ENCODE peak calls at places on chromosome 6, in eight cellular contexts. G is uterus, U is HCT116, B is IMR-90, Z is body of pancreas, E is heart right ventricle, F is fibroblast of lung, H is transverse colon. K is an unnamed sample. For H3K27me3, the result is how much of the 10 kb centered on the place peaks cover.

GRCh38 chr6:106694343-106694742 is 65.0 kb downstream of the QRSL1 start:
- DNase-seq in E (no peak), H (no peak), G (no peak), U (no peak), B (no peak), Z (no peak), F (no peak), K (no peak)

GRCh38 chr6:148177589-148178233 is 164.9 kb upstream of the SASH1 start:
- DNase-seq in G (peak), H (peak), B (peak), U (peak), E (peak), F (peak), Z (peak), K (peak)

GRCh38 chr6:155130161-155130853 is 133.5 kb upstream of the CLDN20 start:
- DNase-seq in F (peak), E (no peak), B (no peak), H (no peak), Z (no peak), U (no peak), G (no peak), K (no peak)

GRCh38 chr6:139641412-139641811 is 267.0 kb upstream of the CITED2 start:
- DNase-seq in B (no peak), F (no peak), Z (no peak), H (no peak), G (no peak), U (no peak), E (no peak), K (no peak)

GRCh38 chr6:106112446-106112845 is 26.3 kb downstream of the PRDM1 start:
- DNase-seq in G (no peak), E (no peak), F (peak), H (no peak), Z (no peak), B (peak), U (no peak), K (no peak)

GRCh38 chr6:47135772-47136171 is 93.6 kb upstream of the ADGRF1 start:
- DNase-seq in B (peak), G (no peak), F (peak), E (no peak), Z (peak), H (no peak), U (peak), K (peak)

GRCh38 chr6:92723390-92723931 is 695.9 kb downstream of the EPHA7 start:
- DNase-seq in F (no peak), G (no peak), U (no peak), Z (no peak), H (no peak), B (no peak), E (no peak), K (no peak)

GRCh38 chr6:36916159-36916558 is 30.4 kb downstream of the C6orf89 start:
- DNase-seq in U (no peak), G (no peak), B (peak), E (no peak), Z (no peak), H (no peak), F (peak), K (no peak)

GRCh38 chr6:157667211-157668033 is 155.6 kb upstream of the SNX9 start:
- DNase-seq in G (peak), H (peak), F (peak), U (peak), Z (peak), E (no peak), B (peak), K (peak)

GRCh38 chr6:158605266-158605878 is 39.2 kb downstream of the DYNLT1 start:
- DNase-seq in H (peak), B (peak), E (no peak), U (peak), F (peak), Z (peak), G (peak), K (peak)

GRCh38 chr6:26355366-26355765 is 9.6 kb upstream of the BTN3A2 start:
- DNase-seq in Z (no peak), G (no peak), H (no peak), F (no peak), B (no peak), U (no peak), E (no peak), K (no peak)

GRCh38 chr6:34174846-34175399 is 29.0 kb upstream of the GRM4 start:
- DNase-seq in B (no peak), U (no peak), E (no peak), Z (no peak), F (no peak), H (no peak), G (no peak), K (no peak)

GRCh38 chr6:162090734-162091133 is 636.8 kb downstream of the PRKN start:
- DNase-seq in F (peak), H (no peak), Z (no peak), G (no peak), U (no peak), E (no peak), B (no peak), K (peak)

GRCh38 chr6:55069132-55069781 is 105.1 kb upstream of the HCRTR2 start:
- DNase-seq in F (peak), U (peak), B (peak), E (no peak), H (peak), Z (peak), G (no peak), K (peak)

GRCh38 chr6:99613398-99613704 is 6.7 kb downstream of the PRDM13 start:
- DNase-seq in U (no peak), H (peak), F (peak), Z (no peak), G (no peak), B (peak), E (peak), K (no peak)

GRCh38 chr6:132304891-132305305 is 96.4 kb downstream of the MOXD1 start:
- DNase-seq in H (no peak), F (no peak), U (no peak), G (no peak), E (no peak), B (no peak), Z (peak), K (no peak)

GRCh38 chr6:97019315-97019714 is 94.8 kb downstream of the KLHL32 start:
- DNase-seq in G (no peak), E (no peak), B (no peak), H (no peak), U (no peak), Z (no peak), F (no peak), K (no peak)

GRCh38 chr6:77231438-77232305 is 231.6 kb downstream of the HTR1B start:
- DNase-seq in B (peak), U (no peak), E (no peak), H (no peak), G (no peak), F (no peak), Z (no peak), K (peak)

GRCh38 chr6:3336066-3336786 is 77.5 kb downstream of the PSMG4 start:
- DNase-seq in B (no peak), U (no peak), E (no peak), F (no peak), Z (no peak), G (no peak), H (no peak), K (no peak)

GRCh38 chr6:50925548-50925947 is 106.9 kb downstream of the TFAP2B start:
- DNase-seq in H (no peak), F (no peak), U (no peak), E (no peak), Z (no peak), G (no peak), B (no peak), K (no peak)

DNA sequence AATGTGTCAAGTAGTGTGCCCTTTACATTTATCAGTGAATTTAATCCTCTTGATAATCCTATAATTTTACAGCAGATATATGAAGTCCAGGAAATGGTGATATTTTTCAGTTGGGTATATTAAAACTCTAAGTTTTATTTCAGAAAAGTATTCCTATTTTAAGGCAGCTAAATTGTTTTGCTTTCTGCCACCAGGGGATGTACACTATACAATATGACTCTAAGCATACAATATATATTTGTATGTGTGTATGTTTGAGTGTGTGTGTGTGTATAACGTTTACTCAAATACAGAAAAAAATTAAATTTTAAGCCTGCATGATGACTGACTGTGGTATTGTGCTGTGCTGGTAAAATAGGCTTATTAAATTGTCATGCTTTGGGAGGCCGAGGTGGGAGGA is 102.0 kb upstream of the RUNX2 start:
- DNase-seq in H (no peak), U (no peak), Z (no peak), G (no peak), E (no peak), B (no peak), F (no peak), K (no peak)
- TF ChIP-seq CTCF in H (no peak), U (peak), Z (no peak), G (no peak), E (no peak), B (peak), F (peak), K (peak)

GRCh38 chr6:138607478-138608433 is 108.5 kb upstream of the NHSL1 start:
- DNase-seq in H (no peak), Z (no peak), G (no peak), E (no peak), F (no peak), U (no peak), B (no peak), K (no peak)
- H3K4me3 ChIP-seq in H (no peak), Z (no peak), G (no peak), E (no peak), F (no peak), U (no peak), B (no peak), K (no peak)

GRCh38 chr6:28734443-28734959 is 189.3 kb downstream of the TRIM27 start:
- DNase-seq in U (no peak), B (no peak), F (no peak), H (no peak), G (no peak), E (no peak), Z (no peak), K (no peak)
- H3K27me3 ChIP-seq in U (under half), B (under half), F (under half), H (half or more), G (under half), E (half or more), Z (under half), K (under half)

GRCh38 chr6:113083947-113084346 is 736.8 kb downstream of the RFPL4B start:
- DNase-seq in H (no peak), B (no peak), F (no peak), U (no peak), Z (no peak), G (no peak), E (no peak), K (no peak)

GRCh38 chr6:113094781-113095180 is 747.7 kb downstream of the RFPL4B start:
- DNase-seq in G (no peak), B (peak), U (no peak), H (no peak), E (no peak), Z (no peak), F (peak), K (peak)

GRCh38 chr6:113092795-113093194 is 745.7 kb downstream of the RFPL4B start:
- DNase-seq in F (no peak), H (no peak), Z (no peak), G (no peak), U (no peak), E (no peak), B (no peak), K (no peak)

GRCh38 chr6:113089056-113089455 is 741.9 kb downstream of the RFPL4B start:
- DNase-seq in F (no peak), U (no peak), Z (no peak), H (no peak), E (no peak), G (no peak), B (no peak), K (no peak)
- TF ChIP-seq CTCF in F (no peak), U (peak), Z (no peak), H (no peak), E (no peak), G (no peak), B (no peak), K (no peak)

GRCh38 chr6:10390495-10391298 is 24.2 kb downstream of the TFAP2A start:
- DNase-seq in H (no peak), B (no peak), G (no peak), F (no peak), Z (no peak), E (no peak), U (no peak), K (no peak)
- H3K4me3 ChIP-seq in H (no peak), B (no peak), G (no peak), F (no peak), Z (no peak), E (no peak), U (no peak), K (no peak)

DNA sequence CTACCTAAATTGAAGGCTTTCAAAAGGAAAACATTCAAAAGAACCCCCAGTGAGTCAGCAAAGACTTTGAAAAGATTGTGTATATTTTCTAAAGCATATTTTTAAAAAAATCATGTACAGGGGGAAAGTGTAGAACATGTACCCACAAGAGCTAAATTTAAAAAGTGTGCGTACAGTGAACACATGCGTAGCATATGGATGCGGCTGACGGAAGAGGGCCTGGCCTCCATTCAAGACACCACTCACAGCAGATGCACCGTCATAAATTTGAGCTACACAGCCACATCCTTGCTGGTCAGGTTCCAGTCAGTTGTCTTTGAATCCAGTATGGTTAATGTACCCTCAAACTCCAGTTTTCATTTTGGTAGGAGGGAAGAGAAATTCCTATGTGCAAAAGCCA is 54.3 kb upstream of the SPACA1 start:
- DNase-seq in Z (no peak), B (no peak), E (no peak), H (no peak), U (no peak), G (no peak), F (no peak), K (no peak)
- H3K27me3 ChIP-seq in Z (under half), B (under half), E (under half), H (under half), U (under half), G (under half), F (under half), K (under half)

GRCh38 chr6:12506211-12506610 is 210.4 kb upstream of the PHACTR1 start:
- DNase-seq in E (no peak), F (no peak), Z (no peak), H (no peak), G (no peak), B (no peak), U (no peak), K (no peak)
- TF ChIP-seq CTCF in E (no peak), F (no peak), Z (no peak), H (no peak), G (no peak), B (no peak), U (no peak), K (no peak)